ENCODE peak calls at places on chromosomes 13 and 19, in six cellular contexts. One of them, this sample, is unnamed.

GRCh38 chr13:101343128-101343787 is 73.0 kb downstream of the NALCN start:
- DNase-seq in SK-N-SH: no peak
- DNase-seq in K562: no peak
- DNase-seq in H1: no peak
- DNase-seq in HCT116: no peak
- DNase-seq in GM12878: no peak
- DNase-seq in this sample: no peak

GRCh38 chr19:2054763-2055162 is 3.7 kb upstream of the MKNK2 start:
- DNase-seq in SK-N-SH: no peak
- DNase-seq in K562: no peak
- DNase-seq in H1: no peak
- DNase-seq in HCT116: no peak
- DNase-seq in GM12878: no peak
- DNase-seq in this sample: no peak

GRCh38 chr13:29704648-29705047 is 109.2 kb upstream of the SLC7A1 start:
- DNase-seq in SK-N-SH: peak; percentile 64
- DNase-seq in K562: no peak
- DNase-seq in H1: no peak
- DNase-seq in HCT116: no peak
- DNase-seq in GM12878: no peak
- DNase-seq in this sample: no peak

GRCh38 chr13:87331178-87331577 is 340.0 kb upstream of the SLITRK5 start:
- DNase-seq in SK-N-SH: no peak
- DNase-seq in K562: no peak
- DNase-seq in H1: no peak
- DNase-seq in HCT116: no peak
- DNase-seq in GM12878: no peak
- DNase-seq in this sample: no peak

GRCh38 chr19:1851581-1852293 is 3.5 kb upstream of the REXO1 start:
- DNase-seq in SK-N-SH: no peak
- DNase-seq in K562: no peak
- DNase-seq in H1: no peak
- DNase-seq in HCT116: no peak
- DNase-seq in GM12878: no peak
- DNase-seq in this sample: no peak

GRCh38 chr13:59671853-59672252 is 491.9 kb downstream of the DIAPH3 start:
- DNase-seq in SK-N-SH: no peak
- DNase-seq in K562: no peak
- DNase-seq in H1: no peak
- DNase-seq in HCT116: no peak
- DNase-seq in GM12878: no peak
- DNase-seq in this sample: no peak

GRCh38 chr19:48481846-48482639 is 12.9 kb downstream of the CYTH2 start:
- DNase-seq in SK-N-SH: no peak
- DNase-seq in K562: no peak
- DNase-seq in H1: no peak
- DNase-seq in HCT116: no peak
- DNase-seq in GM12878: no peak
- DNase-seq in this sample: no peak

GRCh38 chr19:46365561-46365960 is 18.7 kb downstream of the PPP5C start:
- DNase-seq in SK-N-SH: no peak
- DNase-seq in K562: no peak
- DNase-seq in H1: no peak
- DNase-seq in HCT116: no peak
- DNase-seq in GM12878: no peak
- DNase-seq in this sample: no peak

GRCh38 chr19:6214881-6215541 is 64.8 kb downstream of the MLLT1 start:
- DNase-seq in SK-N-SH: no peak
- DNase-seq in K562: no peak
- DNase-seq in H1: no peak
- DNase-seq in HCT116: no peak
- DNase-seq in GM12878: no peak
- DNase-seq in this sample: no peak

DNA sequence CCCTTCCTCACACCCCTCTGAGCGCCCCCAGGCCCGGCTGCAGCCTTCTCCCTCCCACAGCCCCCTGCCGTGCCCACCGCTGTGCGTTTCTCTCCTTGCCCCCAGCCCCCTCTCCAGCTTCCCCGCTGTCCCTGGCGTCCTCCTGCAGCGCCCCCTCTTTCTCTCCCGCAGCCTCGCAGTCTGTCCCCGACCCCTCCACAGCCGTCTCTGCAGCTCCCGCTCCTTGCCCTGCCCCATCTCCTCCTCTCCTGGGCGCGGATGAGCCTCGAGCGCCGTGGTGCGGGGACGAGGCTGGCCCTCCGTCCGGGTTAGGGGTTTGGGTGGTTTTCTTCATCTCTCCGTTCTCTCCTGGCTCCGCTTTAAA is 1.1 kb downstream of the KMT5C start:
- DNase-seq in SK-N-SH: peak; percentile 72
- DNase-seq in K562: peak; percentile 37
- DNase-seq in H1: no peak
- DNase-seq in HCT116: no peak
- DNase-seq in GM12878: no peak
- DNase-seq in this sample: no peak
- TF ChIP-seq CTCF in SK-N-SH: peak; percentile 48
- TF ChIP-seq CTCF in K562: peak; percentile 37
- TF ChIP-seq CTCF in H1: no peak
- TF ChIP-seq CTCF in HCT116: no peak
- TF ChIP-seq CTCF in GM12878: peak; percentile 23
- TF ChIP-seq CTCF in this sample: no peak

GRCh38 chr13:113605461-113605860 is 20.9 kb downstream of the TFDP1 start:
- DNase-seq in SK-N-SH: no peak
- DNase-seq in K562: no peak
- DNase-seq in H1: no peak
- DNase-seq in HCT116: no peak
- DNase-seq in GM12878: no peak
- DNase-seq in this sample: no peak

GRCh38 chr13:113603116-113603710 is 18.7 kb downstream of the TFDP1 start:
- DNase-seq in SK-N-SH: no peak
- DNase-seq in K562: no peak
- DNase-seq in H1: no peak
- DNase-seq in HCT116: no peak
- DNase-seq in GM12878: no peak
- DNase-seq in this sample: no peak

GRCh38 chr13:113605866-113606438 is 21.4 kb downstream of the TFDP1 start:
- DNase-seq in SK-N-SH: no peak
- DNase-seq in K562: no peak
- DNase-seq in H1: no peak
- DNase-seq in HCT116: no peak
- DNase-seq in GM12878: no peak
- DNase-seq in this sample: no peak

GRCh38 chr13:113602291-113602970 is 17.9 kb downstream of the TFDP1 start:
- DNase-seq in SK-N-SH: no peak
- DNase-seq in K562: no peak
- DNase-seq in H1: no peak
- DNase-seq in HCT116: no peak
- DNase-seq in GM12878: no peak
- DNase-seq in this sample: no peak

GRCh38 chr13:113604186-113604585 is 19.6 kb downstream of the TFDP1 start:
- DNase-seq in SK-N-SH: no peak
- DNase-seq in K562: no peak
- DNase-seq in H1: no peak
- DNase-seq in HCT116: no peak
- DNase-seq in GM12878: no peak
- DNase-seq in this sample: no peak
- TF ChIP-seq SIN3A in SK-N-SH: no peak
- TF ChIP-seq SIN3A in K562: no peak
- TF ChIP-seq SIN3A in H1: no peak
- TF ChIP-seq SIN3A in HCT116: no peak
- TF ChIP-seq SIN3A in GM12878: no peak
- TF ChIP-seq SIN3A in this sample: no peak

DNA sequence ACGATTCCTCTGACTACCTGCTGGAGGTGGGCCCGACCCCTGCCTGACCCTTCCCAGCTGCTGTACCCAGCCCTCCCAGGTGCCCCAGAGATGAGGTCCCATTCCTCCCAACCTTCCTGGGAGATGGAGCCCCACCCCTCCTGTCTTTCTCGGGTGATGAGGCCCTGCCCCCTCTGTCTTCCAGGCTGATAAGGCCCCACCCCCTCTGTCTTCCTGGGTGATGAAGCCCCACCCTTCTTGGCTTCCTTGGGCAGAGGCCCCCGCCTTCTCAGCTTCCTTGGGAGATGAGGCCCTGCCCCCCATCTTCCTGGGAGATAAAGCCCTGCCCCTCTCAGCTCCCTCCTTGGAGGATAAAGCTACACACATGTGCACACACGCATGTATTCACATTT is 47.9 kb downstream of the CERS4 start:
- DNase-seq in SK-N-SH: no peak
- DNase-seq in K562: peak; percentile 91
- DNase-seq in H1: no peak
- DNase-seq in HCT116: no peak
- DNase-seq in GM12878: no peak
- DNase-seq in this sample: no peak
- TF ChIP-seq POLR2AphosphoS5 in SK-N-SH: no peak
- TF ChIP-seq POLR2AphosphoS5 in K562: no peak
- TF ChIP-seq POLR2AphosphoS5 in H1: no peak
- TF ChIP-seq POLR2AphosphoS5 in HCT116: no peak
- TF ChIP-seq POLR2AphosphoS5 in GM12878: no peak
- TF ChIP-seq POLR2AphosphoS5 in this sample: no peak

DNA sequence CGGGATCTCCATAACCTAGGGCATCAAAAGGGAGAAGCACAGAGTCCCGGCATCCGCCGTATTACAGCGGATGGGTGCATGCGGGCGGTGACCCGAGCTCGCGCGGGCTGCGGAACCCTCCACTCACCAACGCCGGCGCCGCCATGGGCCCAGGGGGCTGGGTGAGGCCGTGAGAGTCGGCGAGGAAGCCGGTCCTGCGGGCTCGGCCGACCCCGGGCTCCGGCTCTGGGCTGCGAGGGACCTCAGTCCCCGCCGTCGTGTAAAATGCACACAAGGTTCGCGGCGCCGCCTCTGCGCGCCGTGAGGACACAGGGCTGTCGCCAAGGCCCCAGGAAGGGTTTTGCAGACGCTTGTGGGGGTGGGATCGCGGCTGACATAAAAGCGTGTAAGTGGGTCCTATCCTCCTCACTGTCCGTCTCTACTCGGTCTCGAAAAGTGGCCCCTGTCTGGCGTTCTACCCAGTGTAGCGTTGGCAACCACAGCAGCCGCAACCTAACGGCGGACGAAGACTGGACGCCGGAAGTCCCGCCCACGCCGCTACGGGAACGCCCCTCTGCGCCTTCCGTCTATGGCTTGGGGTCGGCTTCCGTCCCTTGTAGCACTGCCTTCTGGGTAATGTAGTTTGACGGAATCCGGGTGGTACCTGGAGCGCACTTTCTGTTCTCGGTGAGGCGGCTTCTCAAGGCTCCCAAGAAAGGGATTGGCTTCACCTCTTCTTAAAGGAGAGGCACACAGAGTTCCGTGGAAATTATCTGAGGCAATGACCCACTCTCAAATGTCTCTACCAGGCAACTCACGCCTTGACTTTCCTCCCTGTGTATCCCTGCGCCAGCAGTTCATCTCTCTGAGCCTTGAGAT is at the start of gene ZNF599:
- DNase-seq in SK-N-SH: peak; percentile 90
- DNase-seq in K562: peak; percentile 77
- DNase-seq in H1: peak; percentile 64
- DNase-seq in HCT116: peak; percentile 83
- DNase-seq in GM12878: peak; percentile 68
- DNase-seq in this sample: peak; percentile 70
- TF ChIP-seq CTCF in SK-N-SH: no peak
- TF ChIP-seq CTCF in K562: no peak
- TF ChIP-seq CTCF in H1: no peak
- TF ChIP-seq CTCF in HCT116: no peak
- TF ChIP-seq CTCF in GM12878: no peak
- TF ChIP-seq CTCF in this sample: no peak

GRCh38 chr13:26420282-26420960 is 137.1 kb upstream of the WASF3 start:
- DNase-seq in SK-N-SH: no peak
- DNase-seq in K562: no peak
- DNase-seq in H1: no peak
- DNase-seq in HCT116: no peak
- DNase-seq in GM12878: no peak
- DNase-seq in this sample: no peak

GRCh38 chr13:26423634-26424033 is 133.8 kb upstream of the WASF3 start:
- DNase-seq in SK-N-SH: peak; percentile 35
- DNase-seq in K562: no peak
- DNase-seq in H1: no peak
- DNase-seq in HCT116: no peak
- DNase-seq in GM12878: no peak
- DNase-seq in this sample: no peak

GRCh38 chr13:26422036-26422435 is 135.4 kb upstream of the WASF3 start:
- DNase-seq in SK-N-SH: no peak
- DNase-seq in K562: no peak
- DNase-seq in H1: no peak
- DNase-seq in HCT116: no peak
- DNase-seq in GM12878: no peak
- DNase-seq in this sample: no peak

GRCh38 chr13:26424181-26424580 is 133.3 kb upstream of the WASF3 start:
- DNase-seq in SK-N-SH: no peak
- DNase-seq in K562: no peak
- DNase-seq in H1: no peak
- DNase-seq in HCT116: no peak
- DNase-seq in GM12878: no peak
- DNase-seq in this sample: no peak

DNA sequence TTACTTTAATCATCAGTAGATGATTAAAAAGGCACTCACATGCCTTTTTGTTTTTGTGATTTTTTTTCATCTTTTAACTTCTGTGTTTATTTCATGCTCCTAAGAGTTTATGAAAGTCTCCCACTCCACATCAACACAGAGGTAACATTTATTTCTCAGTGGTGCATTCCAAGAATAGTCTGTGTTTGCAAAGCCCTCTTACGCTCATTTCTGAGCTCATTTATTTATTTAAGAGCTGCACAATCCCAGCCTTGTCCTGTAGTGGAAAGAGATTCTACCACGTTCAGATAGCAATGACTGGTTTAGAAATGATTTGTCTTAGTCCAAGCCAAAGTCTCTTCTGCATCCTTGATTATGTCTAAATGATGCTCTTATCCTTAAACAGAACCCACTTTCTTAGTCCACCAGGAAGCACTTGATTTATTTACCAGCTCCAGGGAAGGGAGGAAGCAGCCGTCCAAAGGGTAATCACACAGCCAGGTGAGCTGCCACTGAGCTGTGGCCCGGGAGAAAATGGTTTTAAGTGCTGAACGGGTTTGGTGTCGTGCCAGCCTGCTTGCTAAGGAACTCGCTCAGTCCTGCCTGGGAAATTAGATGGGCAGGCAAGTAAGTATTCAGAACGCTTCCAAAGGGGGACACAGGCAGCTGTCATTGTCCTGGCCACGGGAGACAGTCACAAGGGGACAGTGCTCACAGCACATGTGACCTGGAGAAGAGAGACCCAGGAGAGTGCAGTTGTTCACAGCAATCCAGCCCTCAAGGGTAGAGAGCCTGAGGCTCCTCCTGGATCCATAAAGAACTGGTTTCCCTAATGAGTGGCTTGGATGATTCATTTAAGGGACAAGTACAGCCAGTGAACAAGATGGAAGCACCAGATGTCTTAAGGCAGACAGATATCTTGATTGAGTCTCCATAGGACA is 131.8 kb upstream of the WASF3 start:
- DNase-seq in SK-N-SH: no peak
- DNase-seq in K562: no peak
- DNase-seq in H1: no peak
- DNase-seq in HCT116: no peak
- DNase-seq in GM12878: no peak
- DNase-seq in this sample: no peak
- TF ChIP-seq SIN3A in SK-N-SH: no peak
- TF ChIP-seq SIN3A in K562: no peak
- TF ChIP-seq SIN3A in H1: no peak
- TF ChIP-seq SIN3A in HCT116: no peak
- TF ChIP-seq SIN3A in GM12878: no peak
- TF ChIP-seq SIN3A in this sample: no peak

This sample was measured in Panc1.